ENCODE peak calls at places on chromosomes 13 and 19, in nine cellular contexts. One of them, this sample, is unnamed.

GRCh38 chr19:18915639-18916038 is 3.5 kb downstream of the COPE start:
- DNase-seq in PC-9: peak
- DNase-seq in pancreas: no peak
- DNase-seq in ascending aorta: no peak
- DNase-seq in astrocyte: no peak
- DNase-seq in brain microvascular endothelial cell: no peak
- DNase-seq in endothelial cell of umbilical vein: peak
- DNase-seq in upper lobe of right lung: no peak
- DNase-seq in tibial nerve: no peak
- DNase-seq in this sample: peak

GRCh38 chr13:66847541-66847940 is 382.6 kb downstream of the PCDH9 start:
- DNase-seq in PC-9: no peak
- DNase-seq in pancreas: no peak
- DNase-seq in ascending aorta: no peak
- DNase-seq in astrocyte: no peak
- DNase-seq in brain microvascular endothelial cell: no peak
- DNase-seq in endothelial cell of umbilical vein: no peak
- DNase-seq in upper lobe of right lung: no peak
- DNase-seq in tibial nerve: no peak
- DNase-seq in this sample: no peak

GRCh38 chr19:18278521-18279265 is 2.7 kb downstream of the JUND start:
- DNase-seq in PC-9: no peak
- DNase-seq in pancreas: no peak
- DNase-seq in ascending aorta: no peak
- DNase-seq in astrocyte: no peak
- DNase-seq in brain microvascular endothelial cell: peak
- DNase-seq in endothelial cell of umbilical vein: peak
- DNase-seq in upper lobe of right lung: no peak
- DNase-seq in tibial nerve: no peak
- DNase-seq in this sample: no peak

GRCh38 chr13:44667950-44668349 is 91.8 kb upstream of the TSC22D1 start:
- DNase-seq in PC-9: no peak
- DNase-seq in pancreas: no peak
- DNase-seq in ascending aorta: no peak
- DNase-seq in astrocyte: peak
- DNase-seq in brain microvascular endothelial cell: no peak
- DNase-seq in endothelial cell of umbilical vein: peak
- DNase-seq in upper lobe of right lung: no peak
- DNase-seq in tibial nerve: no peak
- DNase-seq in this sample: no peak

GRCh38 chr13:33561627-33562026 is 256.3 kb upstream of the RFC3 start:
- DNase-seq in PC-9: no peak
- DNase-seq in pancreas: no peak
- DNase-seq in ascending aorta: no peak
- DNase-seq in astrocyte: no peak
- DNase-seq in brain microvascular endothelial cell: no peak
- DNase-seq in endothelial cell of umbilical vein: no peak
- DNase-seq in upper lobe of right lung: no peak
- DNase-seq in tibial nerve: no peak
- DNase-seq in this sample: no peak

GRCh38 chr19:42158926-42159325 is 26.7 kb upstream of the POU2F2 start:
- DNase-seq in PC-9: no peak
- DNase-seq in pancreas: no peak
- DNase-seq in ascending aorta: no peak
- DNase-seq in astrocyte: no peak
- DNase-seq in brain microvascular endothelial cell: no peak
- DNase-seq in endothelial cell of umbilical vein: no peak
- DNase-seq in upper lobe of right lung: no peak
- DNase-seq in tibial nerve: no peak
- DNase-seq in this sample: no peak

GRCh38 chr19:44969437-44969836 is 14.3 kb downstream of the CLPTM1 start:
- DNase-seq in PC-9: no peak
- DNase-seq in pancreas: no peak
- DNase-seq in ascending aorta: no peak
- DNase-seq in astrocyte: no peak
- DNase-seq in brain microvascular endothelial cell: no peak
- DNase-seq in endothelial cell of umbilical vein: no peak
- DNase-seq in upper lobe of right lung: no peak
- DNase-seq in tibial nerve: no peak
- DNase-seq in this sample: no peak

GRCh38 chr13:36788276-36788675 is 30.7 kb upstream of the RFXAP start:
- DNase-seq in PC-9: no peak
- DNase-seq in pancreas: no peak
- DNase-seq in ascending aorta: no peak
- DNase-seq in astrocyte: peak
- DNase-seq in brain microvascular endothelial cell: no peak
- DNase-seq in endothelial cell of umbilical vein: no peak
- DNase-seq in upper lobe of right lung: no peak
- DNase-seq in tibial nerve: no peak
- DNase-seq in this sample: peak

GRCh38 chr19:17861542-17862402 is 2.1 kb downstream of the RPL18A start:
- DNase-seq in PC-9: no peak
- DNase-seq in pancreas: no peak
- DNase-seq in ascending aorta: no peak
- DNase-seq in astrocyte: no peak
- DNase-seq in brain microvascular endothelial cell: no peak
- DNase-seq in endothelial cell of umbilical vein: no peak
- DNase-seq in upper lobe of right lung: no peak
- DNase-seq in tibial nerve: no peak
- DNase-seq in this sample: no peak

GRCh38 chr19:53101518-53101917 is 1.7 kb downstream of the ZNF160 start:
- DNase-seq in PC-9: no peak
- DNase-seq in pancreas: no peak
- DNase-seq in ascending aorta: no peak
- DNase-seq in astrocyte: no peak
- DNase-seq in brain microvascular endothelial cell: peak
- DNase-seq in endothelial cell of umbilical vein: no peak
- DNase-seq in upper lobe of right lung: no peak
- DNase-seq in tibial nerve: no peak
- DNase-seq in this sample: peak

GRCh38 chr19:57803594-57804325 is 11.0 kb downstream of the ZNF552 start:
- DNase-seq in PC-9: peak
- DNase-seq in pancreas: no peak
- DNase-seq in ascending aorta: no peak
- DNase-seq in astrocyte: peak
- DNase-seq in brain microvascular endothelial cell: peak
- DNase-seq in endothelial cell of umbilical vein: peak
- DNase-seq in upper lobe of right lung: peak
- DNase-seq in tibial nerve: no peak
- DNase-seq in this sample: peak

GRCh38 chr13:89518289-89519077 is 1829.0 kb upstream of the MIR17HG start:
- DNase-seq in PC-9: no peak
- DNase-seq in pancreas: no peak
- DNase-seq in ascending aorta: no peak
- DNase-seq in astrocyte: no peak
- DNase-seq in brain microvascular endothelial cell: no peak
- DNase-seq in endothelial cell of umbilical vein: no peak
- DNase-seq in upper lobe of right lung: no peak
- DNase-seq in tibial nerve: no peak
- DNase-seq in this sample: no peak
- TF ChIP-seq CTCF in PC-9: no peak
- TF ChIP-seq CTCF in pancreas: no peak
- TF ChIP-seq CTCF in ascending aorta: no peak
- TF ChIP-seq CTCF in astrocyte: no peak
- TF ChIP-seq CTCF in brain microvascular endothelial cell: no peak
- TF ChIP-seq CTCF in endothelial cell of umbilical vein: no peak
- TF ChIP-seq CTCF in upper lobe of right lung: no peak
- TF ChIP-seq CTCF in tibial nerve: no peak
- TF ChIP-seq CTCF in this sample: no peak

DNA sequence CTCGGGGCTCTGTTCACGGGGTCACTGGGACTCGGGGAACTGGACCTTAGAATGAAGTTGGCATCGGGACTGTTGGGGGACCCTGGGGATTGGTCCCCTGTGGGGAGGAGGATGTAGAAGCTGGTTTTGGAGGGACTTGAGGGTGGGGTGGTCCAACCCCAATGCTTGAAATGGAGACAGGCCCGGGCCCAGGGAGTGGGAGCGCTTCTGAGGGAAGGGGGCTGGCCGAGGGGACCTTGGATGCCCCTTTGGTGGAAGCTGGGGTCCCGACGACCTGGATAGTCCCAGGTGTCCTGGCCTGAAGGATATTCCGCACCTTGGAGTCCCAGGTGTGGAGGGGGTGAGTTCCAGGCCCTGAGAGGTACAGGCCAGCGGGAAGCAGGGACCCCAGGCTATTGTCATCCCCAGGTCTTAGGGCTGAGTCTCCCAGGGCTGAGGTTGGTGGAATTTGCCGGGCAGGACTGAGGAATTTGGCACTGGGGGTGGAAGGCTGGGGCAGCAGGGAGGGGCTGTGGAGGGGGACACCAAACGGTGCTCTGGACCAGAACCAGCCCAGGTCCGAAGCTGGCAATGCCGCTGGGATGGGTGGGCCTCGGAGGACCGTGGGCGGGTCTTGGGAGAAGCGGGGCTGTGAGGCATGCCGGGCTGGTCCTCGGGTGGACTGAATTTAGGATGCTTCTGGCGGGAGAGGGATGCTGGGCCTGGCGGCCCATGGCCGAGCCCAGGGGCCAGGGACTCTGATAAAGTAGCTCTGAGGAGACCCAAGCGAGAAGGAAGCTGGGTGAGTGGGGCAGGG is 1.8 kb downstream of the HDGFL2 start:
- DNase-seq in PC-9: no peak
- DNase-seq in pancreas: no peak
- DNase-seq in ascending aorta: no peak
- DNase-seq in astrocyte: no peak
- DNase-seq in brain microvascular endothelial cell: no peak
- DNase-seq in endothelial cell of umbilical vein: no peak
- DNase-seq in upper lobe of right lung: no peak
- DNase-seq in tibial nerve: no peak
- DNase-seq in this sample: no peak
- H3K27ac ChIP-seq in PC-9: no peak
- H3K27ac ChIP-seq in pancreas: no peak
- H3K27ac ChIP-seq in ascending aorta: no peak
- H3K27ac ChIP-seq in astrocyte: peak
- H3K27ac ChIP-seq in brain microvascular endothelial cell: no peak
- H3K27ac ChIP-seq in endothelial cell of umbilical vein: no peak
- H3K27ac ChIP-seq in upper lobe of right lung: no peak
- H3K27ac ChIP-seq in tibial nerve: peak
- H3K27ac ChIP-seq in this sample: no peak

DNA sequence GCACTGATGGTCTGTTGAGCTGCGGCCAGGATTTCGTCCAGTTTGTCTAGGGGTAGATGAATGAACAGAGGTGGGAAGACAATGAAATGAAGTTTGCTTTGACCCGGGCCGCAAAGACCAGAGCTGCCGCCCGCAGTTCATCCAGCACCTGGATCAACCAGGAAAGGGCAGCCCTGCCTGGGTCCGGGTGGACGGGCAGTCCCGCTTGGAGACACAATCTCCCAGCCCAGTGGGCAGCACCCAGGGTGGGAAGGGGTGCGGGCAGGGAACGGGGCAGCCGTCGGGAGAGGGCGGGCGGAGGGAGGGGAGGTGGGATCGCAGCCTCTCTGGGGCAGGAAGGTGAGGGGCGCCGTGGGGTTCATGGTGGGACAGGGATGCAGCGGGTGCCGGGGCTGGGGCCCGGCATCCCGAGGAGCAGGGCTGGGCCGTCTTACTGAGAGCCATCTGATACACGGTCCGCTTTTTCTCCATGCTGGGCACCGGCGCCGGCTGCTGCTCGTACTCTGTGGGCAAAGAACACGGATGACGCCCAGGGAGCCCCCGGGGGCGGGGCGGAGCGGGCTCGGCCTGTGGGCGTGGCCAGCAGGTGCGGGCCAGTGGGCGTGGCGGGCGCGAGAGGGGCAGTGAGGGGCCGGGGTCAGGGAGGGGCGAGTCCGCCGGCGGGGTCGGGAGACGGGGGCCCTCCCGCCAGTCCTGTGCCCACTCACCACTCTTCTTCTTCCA is 33.1 kb downstream of the SHANK1 start:
- DNase-seq in PC-9: no peak
- DNase-seq in pancreas: no peak
- DNase-seq in ascending aorta: no peak
- DNase-seq in astrocyte: no peak
- DNase-seq in brain microvascular endothelial cell: no peak
- DNase-seq in endothelial cell of umbilical vein: no peak
- DNase-seq in upper lobe of right lung: no peak
- DNase-seq in tibial nerve: no peak
- DNase-seq in this sample: no peak
- H3K4me3 ChIP-seq in PC-9: no peak
- H3K4me3 ChIP-seq in pancreas: no peak
- H3K4me3 ChIP-seq in ascending aorta: no peak
- H3K4me3 ChIP-seq in astrocyte: no peak
- H3K4me3 ChIP-seq in brain microvascular endothelial cell: no peak
- H3K4me3 ChIP-seq in endothelial cell of umbilical vein: no peak
- H3K4me3 ChIP-seq in upper lobe of right lung: no peak
- H3K4me3 ChIP-seq in tibial nerve: no peak
- H3K4me3 ChIP-seq in this sample: no peak

GRCh38 chr13:27280009-27280646 is 9.5 kb downstream of the RASL11A start:
- DNase-seq in PC-9: peak
- DNase-seq in pancreas: no peak
- DNase-seq in ascending aorta: no peak
- DNase-seq in astrocyte: no peak
- DNase-seq in brain microvascular endothelial cell: no peak
- DNase-seq in endothelial cell of umbilical vein: no peak
- DNase-seq in upper lobe of right lung: no peak
- DNase-seq in tibial nerve: no peak
- DNase-seq in this sample: no peak

GRCh38 chr13:27288397-27288796 is 17.8 kb downstream of the RASL11A start:
- DNase-seq in PC-9: no peak
- DNase-seq in pancreas: no peak
- DNase-seq in ascending aorta: no peak
- DNase-seq in astrocyte: no peak
- DNase-seq in brain microvascular endothelial cell: no peak
- DNase-seq in endothelial cell of umbilical vein: no peak
- DNase-seq in upper lobe of right lung: no peak
- DNase-seq in tibial nerve: no peak
- DNase-seq in this sample: no peak

GRCh38 chr13:27281420-27281819 is 10.8 kb downstream of the RASL11A start:
- DNase-seq in PC-9: no peak
- DNase-seq in pancreas: no peak
- DNase-seq in ascending aorta: no peak
- DNase-seq in astrocyte: no peak
- DNase-seq in brain microvascular endothelial cell: no peak
- DNase-seq in endothelial cell of umbilical vein: no peak
- DNase-seq in upper lobe of right lung: no peak
- DNase-seq in tibial nerve: no peak
- DNase-seq in this sample: no peak

GRCh38 chr13:27280841-27281240 is 10.2 kb downstream of the RASL11A start:
- DNase-seq in PC-9: no peak
- DNase-seq in pancreas: no peak
- DNase-seq in ascending aorta: no peak
- DNase-seq in astrocyte: no peak
- DNase-seq in brain microvascular endothelial cell: no peak
- DNase-seq in endothelial cell of umbilical vein: no peak
- DNase-seq in upper lobe of right lung: no peak
- DNase-seq in tibial nerve: no peak
- DNase-seq in this sample: no peak

DNA sequence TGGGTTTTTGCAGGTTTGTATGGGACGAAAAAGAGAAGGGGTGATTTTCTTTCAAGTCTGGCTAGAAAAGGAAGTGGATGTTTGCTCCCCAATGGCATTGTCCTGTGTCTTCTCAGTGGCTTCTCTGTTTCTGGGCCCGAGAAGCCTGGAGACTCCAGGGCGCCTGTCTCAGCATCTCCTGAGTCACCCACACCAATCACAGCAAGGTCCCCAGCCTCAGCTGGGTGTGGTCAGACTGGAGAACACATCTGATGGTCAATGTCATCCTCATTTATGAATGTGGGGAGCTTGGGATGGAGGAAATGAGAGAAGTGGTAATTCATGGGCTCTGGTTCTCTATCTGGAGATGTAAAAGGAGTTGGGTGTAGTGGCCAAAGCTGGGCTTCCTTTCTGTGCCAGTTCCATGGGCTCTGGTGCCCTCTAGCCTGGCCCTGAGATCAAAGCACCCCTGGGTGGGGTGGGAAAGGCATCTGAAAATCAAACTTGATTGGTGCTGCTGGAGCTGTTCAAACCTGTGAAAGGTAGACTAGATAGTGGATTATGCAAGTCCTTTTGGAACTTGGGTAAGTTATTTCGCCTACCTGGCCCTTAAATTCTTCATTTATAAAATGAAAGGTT is 13.4 kb downstream of the RASL11A start:
- DNase-seq in PC-9: peak
- DNase-seq in pancreas: no peak
- DNase-seq in ascending aorta: no peak
- DNase-seq in astrocyte: no peak
- DNase-seq in brain microvascular endothelial cell: no peak
- DNase-seq in endothelial cell of umbilical vein: peak
- DNase-seq in upper lobe of right lung: no peak
- DNase-seq in tibial nerve: no peak
- DNase-seq in this sample: no peak
- TF ChIP-seq CTCF in PC-9: peak
- TF ChIP-seq CTCF in pancreas: no peak
- TF ChIP-seq CTCF in ascending aorta: peak
- TF ChIP-seq CTCF in astrocyte: peak
- TF ChIP-seq CTCF in brain microvascular endothelial cell: peak
- TF ChIP-seq CTCF in endothelial cell of umbilical vein: peak
- TF ChIP-seq CTCF in upper lobe of right lung: peak
- TF ChIP-seq CTCF in tibial nerve: no peak
- TF ChIP-seq CTCF in this sample: no peak